ENCODE peak calls at places on chromosomes 3 and 15, in eight cellular contexts. F is fibroblast of pulmonary artery; Y is SHP77; B is T-helper 9 cell; H is progenitor cell of endocrine pancreas; S is hypothalamus; C is osteocyte; P is activated CD8-positive, alpha-beta T cell treated with anti-CD3 and anti-CD28 coated beads for 36 hours. I is an unnamed sample.

GRCh38 chr3:190306513-190307163 is 15.6 kb downstream of the CLDN1 start:
- DNase-seq in H (no peak), Y (peak), F (peak), B (no peak), S (no peak), P (peak), C (no peak), I (no peak)

GRCh38 chr3:55143336-55143735 is 215.5 kb upstream of the LRTM1 start:
- DNase-seq in Y (no peak), P (no peak), B (no peak), S (no peak), C (no peak), F (no peak), H (no peak), I (no peak)

GRCh38 chr15:39580630-39581500 is at the start of gene THBS1:
- DNase-seq in Y (peak), F (peak), H (peak), P (peak), B (peak), C (peak), S (no peak), I (peak)

GRCh38 chr15:56052389-56053045 is 59.1 kb upstream of the NEDD4 start:
- DNase-seq in P (peak), B (no peak), H (no peak), F (peak), S (no peak), Y (peak), C (no peak), I (no peak)

GRCh38 chr15:57662802-57663201 is 43.7 kb upstream of the POLR2M start:
- DNase-seq in S (no peak), Y (no peak), B (no peak), C (no peak), P (no peak), H (no peak), F (peak), I (no peak)

GRCh38 chr3:10697918-10698317 is 118.1 kb upstream of the SLC6A11 start:
- DNase-seq in C (no peak), P (no peak), H (no peak), B (no peak), F (no peak), Y (no peak), S (no peak), I (no peak)

GRCh38 chr3:12470111-12470510 is 14.2 kb upstream of the TSEN2 start:
- DNase-seq in Y (no peak), S (no peak), P (no peak), C (no peak), B (no peak), H (no peak), F (no peak), I (no peak)

GRCh38 chr3:44468572-44469520 is 8.6 kb downstream of the ZNF445 start:
- DNase-seq in F (peak), P (peak), B (no peak), Y (no peak), C (peak), H (no peak), S (no peak), I (peak)

GRCh38 chr3:134279466-134279865 is 28.8 kb upstream of the RYK start:
- DNase-seq in B (no peak), P (no peak), Y (no peak), S (no peak), F (peak), C (no peak), H (no peak), I (no peak)

GRCh38 chr3:149717391-149718056 is 34.8 kb downstream of the COMMD2 start:
- DNase-seq in F (peak), H (peak), C (no peak), B (no peak), Y (peak), P (peak), S (peak), I (peak)

GRCh38 chr15:82093774-82094211 is 48.0 kb upstream of the MEX3B start:
- DNase-seq in Y (no peak), P (no peak), C (no peak), H (no peak), F (peak), B (no peak), S (no peak), I (no peak)

I was measured in nephron progenitor cell.